ENCODE peak calls at places on chromosomes 16 and 17, in seven cellular contexts. One of them, this sample, is unnamed.

GRCh38 chr16:53789159-53789558 is 85.2 kb downstream of the FTO start:
- DNase-seq in IMR-90: peak
- DNase-seq in neuronal stem cell: no peak
- DNase-seq in trophoblast cell: no peak
- DNase-seq in H9: no peak
- DNase-seq in H1: no peak
- DNase-seq in mesenchymal stem cell: peak
- DNase-seq in this sample: no peak

GRCh38 chr16:29744541-29745101 is 1.2 kb downstream of the C16orf54 start:
- DNase-seq in IMR-90: no peak
- DNase-seq in neuronal stem cell: no peak
- DNase-seq in trophoblast cell: no peak
- DNase-seq in H9: no peak
- DNase-seq in H1: no peak
- DNase-seq in mesenchymal stem cell: no peak
- DNase-seq in this sample: no peak

GRCh38 chr16:85286066-85286712 is 173.9 kb upstream of the CIBAR2 start:
- DNase-seq in IMR-90: peak
- DNase-seq in neuronal stem cell: no peak
- DNase-seq in trophoblast cell: no peak
- DNase-seq in H9: no peak
- DNase-seq in H1: no peak
- DNase-seq in mesenchymal stem cell: no peak
- DNase-seq in this sample: no peak

GRCh38 chr17:82031303-82031884 is at the start of gene RAC3:
- DNase-seq in IMR-90: peak
- DNase-seq in neuronal stem cell: peak
- DNase-seq in trophoblast cell: no peak
- DNase-seq in H9: no peak
- DNase-seq in H1: no peak
- DNase-seq in mesenchymal stem cell: peak
- DNase-seq in this sample: peak

GRCh38 chr17:70084476-70084875 is 9.5 kb downstream of the KCNJ16 start:
- DNase-seq in IMR-90: peak
- DNase-seq in neuronal stem cell: no peak
- DNase-seq in trophoblast cell: no peak
- DNase-seq in H9: no peak
- DNase-seq in H1: no peak
- DNase-seq in mesenchymal stem cell: peak
- DNase-seq in this sample: no peak

GRCh38 chr16:87203060-87203656 is 114.0 kb downstream of the C16orf95 start:
- DNase-seq in IMR-90: peak
- DNase-seq in neuronal stem cell: peak
- DNase-seq in trophoblast cell: peak
- DNase-seq in H9: peak
- DNase-seq in H1: peak
- DNase-seq in mesenchymal stem cell: peak
- DNase-seq in this sample: peak

GRCh38 chr17:61128671-61129115 is 270.9 kb upstream of the TBX2 start:
- DNase-seq in IMR-90: peak
- DNase-seq in neuronal stem cell: no peak
- DNase-seq in trophoblast cell: no peak
- DNase-seq in H9: no peak
- DNase-seq in H1: no peak
- DNase-seq in mesenchymal stem cell: no peak
- DNase-seq in this sample: no peak

GRCh38 chr16:2270588-2271470 is 2.9 kb upstream of the RNPS1 start:
- DNase-seq in IMR-90: no peak
- DNase-seq in neuronal stem cell: no peak
- DNase-seq in trophoblast cell: no peak
- DNase-seq in H9: no peak
- DNase-seq in H1: no peak
- DNase-seq in mesenchymal stem cell: no peak
- DNase-seq in this sample: no peak

GRCh38 chr16:61050547-61050946 is 985.7 kb downstream of the CDH8 start:
- DNase-seq in IMR-90: no peak
- DNase-seq in neuronal stem cell: no peak
- DNase-seq in trophoblast cell: no peak
- DNase-seq in H9: no peak
- DNase-seq in H1: no peak
- DNase-seq in mesenchymal stem cell: no peak
- DNase-seq in this sample: no peak

GRCh38 chr17:33292184-33292980 is 713 bp downstream of the ASIC2 start:
- DNase-seq in IMR-90: peak
- DNase-seq in neuronal stem cell: peak
- DNase-seq in trophoblast cell: peak
- DNase-seq in H9: peak
- DNase-seq in H1: peak
- DNase-seq in mesenchymal stem cell: peak
- DNase-seq in this sample: peak

GRCh38 chr16:81708459-81709368 is 70.4 kb upstream of the PLCG2 start:
- DNase-seq in IMR-90: no peak
- DNase-seq in neuronal stem cell: no peak
- DNase-seq in trophoblast cell: no peak
- DNase-seq in H9: no peak
- DNase-seq in H1: no peak
- DNase-seq in mesenchymal stem cell: no peak
- DNase-seq in this sample: no peak

GRCh38 chr16:12321363-12321762 is 344.8 kb downstream of the SNX29 start:
- DNase-seq in IMR-90: no peak
- DNase-seq in neuronal stem cell: no peak
- DNase-seq in trophoblast cell: no peak
- DNase-seq in H9: no peak
- DNase-seq in H1: no peak
- DNase-seq in mesenchymal stem cell: no peak
- DNase-seq in this sample: no peak

GRCh38 chr17:49556183-49556943 is 19.3 kb upstream of the NXPH3 start:
- DNase-seq in IMR-90: peak
- DNase-seq in neuronal stem cell: peak
- DNase-seq in trophoblast cell: peak
- DNase-seq in H9: peak
- DNase-seq in H1: no peak
- DNase-seq in mesenchymal stem cell: peak
- DNase-seq in this sample: peak

GRCh38 chr17:42122371-42123303 is at the start of gene HSPB9:
- DNase-seq in IMR-90: no peak
- DNase-seq in neuronal stem cell: no peak
- DNase-seq in trophoblast cell: peak
- DNase-seq in H9: peak
- DNase-seq in H1: peak
- DNase-seq in mesenchymal stem cell: no peak
- DNase-seq in this sample: peak

GRCh38 chr16:27421961-27422740 is 20.2 kb downstream of the IL21R start:
- DNase-seq in IMR-90: no peak
- DNase-seq in neuronal stem cell: no peak
- DNase-seq in trophoblast cell: no peak
- DNase-seq in H9: no peak
- DNase-seq in H1: no peak
- DNase-seq in mesenchymal stem cell: no peak
- DNase-seq in this sample: no peak

GRCh38 chr16:84766978-84767773 is 52.6 kb upstream of the CRISPLD2 start:
- DNase-seq in IMR-90: no peak
- DNase-seq in neuronal stem cell: no peak
- DNase-seq in trophoblast cell: no peak
- DNase-seq in H9: no peak
- DNase-seq in H1: no peak
- DNase-seq in mesenchymal stem cell: no peak
- DNase-seq in this sample: no peak

GRCh38 chr17:74210191-74211140 is 2.9 kb upstream of the TTYH2 start:
- DNase-seq in IMR-90: peak
- DNase-seq in neuronal stem cell: peak
- DNase-seq in trophoblast cell: peak
- DNase-seq in H9: peak
- DNase-seq in H1: no peak
- DNase-seq in mesenchymal stem cell: peak
- DNase-seq in this sample: peak

GRCh38 chr17:59853168-59853918 is 39.4 kb downstream of the TUBD1 start:
- DNase-seq in IMR-90: peak
- DNase-seq in neuronal stem cell: no peak
- DNase-seq in trophoblast cell: peak
- DNase-seq in H9: peak
- DNase-seq in H1: no peak
- DNase-seq in mesenchymal stem cell: peak
- DNase-seq in this sample: peak

GRCh38 chr16:30715777-30716445 is 16.9 kb downstream of the SRCAP start:
- DNase-seq in IMR-90: peak
- DNase-seq in neuronal stem cell: no peak
- DNase-seq in trophoblast cell: peak
- DNase-seq in H9: no peak
- DNase-seq in H1: no peak
- DNase-seq in mesenchymal stem cell: peak
- DNase-seq in this sample: no peak

GRCh38 chr16:10003486-10003885 is 178.7 kb downstream of the GRIN2A start:
- DNase-seq in IMR-90: no peak
- DNase-seq in neuronal stem cell: no peak
- DNase-seq in trophoblast cell: no peak
- DNase-seq in H9: no peak
- DNase-seq in H1: no peak
- DNase-seq in mesenchymal stem cell: no peak
- DNase-seq in this sample: no peak

GRCh38 chr17:5508855-5509254 is 22.5 kb downstream of the MIS12 start:
- DNase-seq in IMR-90: peak
- DNase-seq in neuronal stem cell: peak
- DNase-seq in trophoblast cell: peak
- DNase-seq in H9: peak
- DNase-seq in H1: no peak
- DNase-seq in mesenchymal stem cell: peak
- DNase-seq in this sample: peak

GRCh38 chr17:7468814-7469438 is 10.5 kb downstream of the ZBTB4 start:
- DNase-seq in IMR-90: no peak
- DNase-seq in neuronal stem cell: no peak
- DNase-seq in trophoblast cell: no peak
- DNase-seq in H9: no peak
- DNase-seq in H1: no peak
- DNase-seq in mesenchymal stem cell: no peak
- DNase-seq in this sample: no peak

GRCh38 chr16:81405702-81406113 is 38.9 kb upstream of the CMIP start:
- DNase-seq in IMR-90: peak
- DNase-seq in neuronal stem cell: no peak
- DNase-seq in trophoblast cell: peak
- DNase-seq in H9: peak
- DNase-seq in H1: peak
- DNase-seq in mesenchymal stem cell: peak
- DNase-seq in this sample: peak

DNA sequence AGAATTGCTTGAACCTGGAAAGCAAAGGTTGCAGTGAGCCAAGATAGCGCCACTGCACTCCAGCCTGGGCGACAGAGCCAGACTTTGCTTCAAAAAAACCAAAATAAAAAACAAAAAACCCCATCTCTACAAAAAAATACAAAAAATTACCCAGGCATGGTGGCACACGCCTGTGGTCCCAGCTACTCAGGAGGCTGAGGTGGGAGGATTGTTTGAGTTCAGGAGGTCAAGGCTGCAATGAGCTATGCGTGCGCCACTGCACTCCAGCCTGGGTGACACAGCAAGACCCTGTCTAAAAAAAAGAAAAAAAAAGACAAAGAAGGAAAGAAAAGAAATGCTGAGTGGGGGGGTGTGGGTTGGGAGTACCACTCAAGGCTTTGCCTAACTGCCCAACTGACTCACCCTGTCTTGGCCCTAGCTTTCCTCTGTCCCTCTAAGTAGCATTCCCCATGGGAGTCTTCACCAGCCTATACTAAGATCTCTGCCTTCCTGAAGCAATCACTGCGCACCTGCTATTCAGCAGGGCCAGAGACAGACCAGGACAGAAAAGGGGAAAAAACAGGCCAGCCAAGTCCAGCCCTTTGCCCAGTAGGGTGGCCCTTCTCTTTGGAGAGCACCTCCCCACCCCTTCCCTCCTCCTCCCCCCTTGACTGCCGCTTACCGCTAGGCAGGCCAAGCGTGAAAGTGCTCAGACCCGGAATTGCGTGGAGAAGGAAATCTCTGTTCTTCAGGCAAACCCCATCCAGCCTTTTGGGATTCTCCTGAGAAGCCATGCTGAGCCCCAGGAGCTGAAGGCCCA is 45.8 kb downstream of the RTN4RL1 start:
- DNase-seq in IMR-90: no peak
- DNase-seq in neuronal stem cell: no peak
- DNase-seq in trophoblast cell: no peak
- DNase-seq in H9: no peak
- DNase-seq in H1: no peak
- DNase-seq in mesenchymal stem cell: no peak
- DNase-seq in this sample: no peak
- H3K4me2 ChIP-seq in IMR-90: no peak
- H3K4me2 ChIP-seq in neuronal stem cell: no peak
- H3K4me2 ChIP-seq in trophoblast cell: no peak
- H3K4me2 ChIP-seq in H9: no peak
- H3K4me2 ChIP-seq in H1: no peak
- H3K4me2 ChIP-seq in mesenchymal stem cell: no peak
- H3K4me2 ChIP-seq in this sample: no peak

DNA sequence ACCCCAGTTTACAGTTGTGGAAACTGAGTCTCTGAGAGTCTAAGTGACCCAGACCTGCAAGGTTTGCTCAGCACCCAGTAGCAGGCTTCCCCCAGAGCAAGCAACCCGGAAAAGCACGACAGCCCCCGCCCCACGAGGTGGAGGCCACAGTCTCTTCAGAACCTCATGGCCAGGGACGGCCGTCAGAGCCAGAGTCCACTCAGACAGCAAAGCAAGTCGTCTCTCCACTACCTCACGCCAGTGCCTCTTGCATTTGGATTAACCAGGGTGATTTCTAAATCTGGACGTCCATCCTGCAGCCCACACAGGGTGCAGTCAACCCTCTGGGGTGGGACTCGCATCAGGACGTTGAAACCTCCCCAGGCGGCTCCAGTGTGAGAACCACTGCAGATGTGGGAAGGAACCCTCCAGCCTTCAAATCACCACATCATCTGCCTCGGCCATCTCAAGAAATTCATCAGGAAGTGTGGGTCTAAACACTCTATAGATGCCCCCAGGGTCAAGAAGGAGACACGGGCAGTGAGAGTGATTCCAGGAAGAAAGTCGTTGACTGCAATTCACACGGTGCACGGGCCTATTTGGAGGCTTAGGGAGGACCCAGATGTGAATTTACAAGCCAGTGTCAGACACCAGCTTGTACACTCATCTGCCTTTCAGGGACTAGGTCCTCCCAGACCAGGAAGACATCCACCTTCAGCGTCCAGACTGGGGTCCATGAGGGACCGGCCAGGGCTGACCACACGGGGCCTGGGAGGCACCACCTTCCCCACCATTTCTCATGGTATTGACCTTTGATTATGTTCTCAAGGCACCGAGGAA is 20.2 kb upstream of the RBFOX3 start:
- DNase-seq in IMR-90: no peak
- DNase-seq in neuronal stem cell: no peak
- DNase-seq in trophoblast cell: no peak
- DNase-seq in H9: peak
- DNase-seq in H1: no peak
- DNase-seq in mesenchymal stem cell: no peak
- DNase-seq in this sample: no peak
- H3K4ac ChIP-seq in IMR-90: no peak
- H3K4ac ChIP-seq in neuronal stem cell: no peak
- H3K4ac ChIP-seq in trophoblast cell: no peak
- H3K4ac ChIP-seq in H9: no peak
- H3K4ac ChIP-seq in H1: no peak
- H3K4ac ChIP-seq in mesenchymal stem cell: no peak
- H3K4ac ChIP-seq in this sample: no peak

GRCh38 chr16:56848955-56849689 is 15.9 kb upstream of the SLC12A3 start:
- DNase-seq in IMR-90: peak
- DNase-seq in neuronal stem cell: no peak
- DNase-seq in trophoblast cell: no peak
- DNase-seq in H9: no peak
- DNase-seq in H1: no peak
- DNase-seq in mesenchymal stem cell: peak
- DNase-seq in this sample: no peak
- H3K4me2 ChIP-seq in IMR-90: peak
- H3K4me2 ChIP-seq in neuronal stem cell: no peak
- H3K4me2 ChIP-seq in trophoblast cell: no peak
- H3K4me2 ChIP-seq in H9: no peak
- H3K4me2 ChIP-seq in H1: no peak
- H3K4me2 ChIP-seq in mesenchymal stem cell: peak
- H3K4me2 ChIP-seq in this sample: no peak

GRCh38 chr16:79361132-79361751 is 239.3 kb downstream of the MAF start:
- DNase-seq in IMR-90: no peak
- DNase-seq in neuronal stem cell: no peak
- DNase-seq in trophoblast cell: no peak
- DNase-seq in H9: no peak
- DNase-seq in H1: no peak
- DNase-seq in mesenchymal stem cell: no peak
- DNase-seq in this sample: no peak
- H3K4ac ChIP-seq in IMR-90: no peak
- H3K4ac ChIP-seq in neuronal stem cell: no peak
- H3K4ac ChIP-seq in trophoblast cell: no peak
- H3K4ac ChIP-seq in H9: no peak
- H3K4ac ChIP-seq in H1: no peak
- H3K4ac ChIP-seq in mesenchymal stem cell: no peak
- H3K4ac ChIP-seq in this sample: no peak

This sample was measured in mesendoderm.